ENCODE peak calls at places on chromosomes 11 and 22, in six cellular contexts. One of them, this sample, is unnamed.

GRCh38 chr22:42990131-42990838 is 24.7 kb downstream of the PACSIN2 start:
- DNase-seq in activated gamma-delta T cell treated with Interleukin-2 at 50 U/mL for 16 hours: no peak
- DNase-seq in nephron progenitor cell: no peak
- DNase-seq in HFFc6: peak; percentile 92
- DNase-seq in mesenchymal stem cell: peak; percentile 86
- DNase-seq in stimulated activated CD4-positive, alpha-beta T cell treated with anti-CD3 and anti-CD28 coated beads, Interleukin-12 subunit alpha, Interleukin-12 subunit beta, amount 100 ng/mL, for 48 hours: no peak
- DNase-seq in this sample: no peak

GRCh38 chr22:50010676-50011446 is 1.7 kb downstream of the IL17REL start:
- DNase-seq in activated gamma-delta T cell treated with Interleukin-2 at 50 U/mL for 16 hours: peak; percentile 50
- DNase-seq in nephron progenitor cell: peak; percentile 25
- DNase-seq in HFFc6: no peak
- DNase-seq in mesenchymal stem cell: no peak
- DNase-seq in stimulated activated CD4-positive, alpha-beta T cell treated with anti-CD3 and anti-CD28 coated beads, Interleukin-12 subunit alpha, Interleukin-12 subunit beta, amount 100 ng/mL, for 48 hours: no peak
- DNase-seq in this sample: no peak

GRCh38 chr11:121071456-121072236 is 29.4 kb upstream of the TECTA start:
- DNase-seq in activated gamma-delta T cell treated with Interleukin-2 at 50 U/mL for 16 hours: no peak
- DNase-seq in nephron progenitor cell: peak; percentile 5
- DNase-seq in HFFc6: no peak
- DNase-seq in mesenchymal stem cell: peak; percentile 13
- DNase-seq in stimulated activated CD4-positive, alpha-beta T cell treated with anti-CD3 and anti-CD28 coated beads, Interleukin-12 subunit alpha, Interleukin-12 subunit beta, amount 100 ng/mL, for 48 hours: no peak
- DNase-seq in this sample: no peak

GRCh38 chr22:25068701-25069100 is 116.2 kb downstream of the KIAA1671 start:
- DNase-seq in activated gamma-delta T cell treated with Interleukin-2 at 50 U/mL for 16 hours: no peak
- DNase-seq in nephron progenitor cell: no peak
- DNase-seq in HFFc6: no peak
- DNase-seq in mesenchymal stem cell: no peak
- DNase-seq in stimulated activated CD4-positive, alpha-beta T cell treated with anti-CD3 and anti-CD28 coated beads, Interleukin-12 subunit alpha, Interleukin-12 subunit beta, amount 100 ng/mL, for 48 hours: peak; percentile 52
- DNase-seq in this sample: no peak

GRCh38 chr11:57482782-57483569 is 22.6 kb downstream of the RTN4RL2 start:
- DNase-seq in activated gamma-delta T cell treated with Interleukin-2 at 50 U/mL for 16 hours: peak; percentile 44
- DNase-seq in nephron progenitor cell: peak; percentile 88
- DNase-seq in HFFc6: no peak
- DNase-seq in mesenchymal stem cell: peak; percentile 45
- DNase-seq in stimulated activated CD4-positive, alpha-beta T cell treated with anti-CD3 and anti-CD28 coated beads, Interleukin-12 subunit alpha, Interleukin-12 subunit beta, amount 100 ng/mL, for 48 hours: peak; percentile 42
- DNase-seq in this sample: peak; percentile 42

GRCh38 chr11:129681344-129682114 is 134.1 kb upstream of the TMEM45B start:
- DNase-seq in activated gamma-delta T cell treated with Interleukin-2 at 50 U/mL for 16 hours: no peak
- DNase-seq in nephron progenitor cell: no peak
- DNase-seq in HFFc6: no peak
- DNase-seq in mesenchymal stem cell: no peak
- DNase-seq in stimulated activated CD4-positive, alpha-beta T cell treated with anti-CD3 and anti-CD28 coated beads, Interleukin-12 subunit alpha, Interleukin-12 subunit beta, amount 100 ng/mL, for 48 hours: no peak
- DNase-seq in this sample: no peak

GRCh38 chr22:47591016-47591415 is 828.6 kb downstream of the TBC1D22A start:
- DNase-seq in activated gamma-delta T cell treated with Interleukin-2 at 50 U/mL for 16 hours: no peak
- DNase-seq in nephron progenitor cell: no peak
- DNase-seq in HFFc6: no peak
- DNase-seq in mesenchymal stem cell: no peak
- DNase-seq in stimulated activated CD4-positive, alpha-beta T cell treated with anti-CD3 and anti-CD28 coated beads, Interleukin-12 subunit alpha, Interleukin-12 subunit beta, amount 100 ng/mL, for 48 hours: no peak
- DNase-seq in this sample: no peak

GRCh38 chr11:13781153-13781552 is 112.7 kb downstream of the FAR1 start:
- DNase-seq in activated gamma-delta T cell treated with Interleukin-2 at 50 U/mL for 16 hours: no peak
- DNase-seq in nephron progenitor cell: no peak
- DNase-seq in HFFc6: no peak
- DNase-seq in mesenchymal stem cell: no peak
- DNase-seq in stimulated activated CD4-positive, alpha-beta T cell treated with anti-CD3 and anti-CD28 coated beads, Interleukin-12 subunit alpha, Interleukin-12 subunit beta, amount 100 ng/mL, for 48 hours: no peak
- DNase-seq in this sample: no peak

GRCh38 chr11:20530942-20531703 is 68.3 kb upstream of the SLC6A5 start:
- DNase-seq in activated gamma-delta T cell treated with Interleukin-2 at 50 U/mL for 16 hours: no peak
- DNase-seq in nephron progenitor cell: no peak
- DNase-seq in HFFc6: no peak
- DNase-seq in mesenchymal stem cell: peak; percentile 8
- DNase-seq in stimulated activated CD4-positive, alpha-beta T cell treated with anti-CD3 and anti-CD28 coated beads, Interleukin-12 subunit alpha, Interleukin-12 subunit beta, amount 100 ng/mL, for 48 hours: no peak
- DNase-seq in this sample: no peak

GRCh38 chr22:49574861-49575702 is 252.6 kb downstream of the BRD1 start:
- DNase-seq in activated gamma-delta T cell treated with Interleukin-2 at 50 U/mL for 16 hours: no peak
- DNase-seq in nephron progenitor cell: no peak
- DNase-seq in HFFc6: no peak
- DNase-seq in mesenchymal stem cell: no peak
- DNase-seq in stimulated activated CD4-positive, alpha-beta T cell treated with anti-CD3 and anti-CD28 coated beads, Interleukin-12 subunit alpha, Interleukin-12 subunit beta, amount 100 ng/mL, for 48 hours: no peak
- DNase-seq in this sample: no peak

GRCh38 chr11:33802414-33802950 is 28.2 kb upstream of the FBXO3 start:
- DNase-seq in activated gamma-delta T cell treated with Interleukin-2 at 50 U/mL for 16 hours: no peak
- DNase-seq in nephron progenitor cell: peak; percentile 71
- DNase-seq in HFFc6: peak; percentile 80
- DNase-seq in mesenchymal stem cell: peak; percentile 88
- DNase-seq in stimulated activated CD4-positive, alpha-beta T cell treated with anti-CD3 and anti-CD28 coated beads, Interleukin-12 subunit alpha, Interleukin-12 subunit beta, amount 100 ng/mL, for 48 hours: no peak
- DNase-seq in this sample: peak; percentile 46

GRCh38 chr22:31127181-31127772 is 4.5 kb downstream of the INPP5J start:
- DNase-seq in activated gamma-delta T cell treated with Interleukin-2 at 50 U/mL for 16 hours: no peak
- DNase-seq in nephron progenitor cell: no peak
- DNase-seq in HFFc6: no peak
- DNase-seq in mesenchymal stem cell: no peak
- DNase-seq in stimulated activated CD4-positive, alpha-beta T cell treated with anti-CD3 and anti-CD28 coated beads, Interleukin-12 subunit alpha, Interleukin-12 subunit beta, amount 100 ng/mL, for 48 hours: no peak
- DNase-seq in this sample: no peak

GRCh38 chr11:33457948-33458347 is 200.8 kb downstream of the HIPK3 start:
- DNase-seq in activated gamma-delta T cell treated with Interleukin-2 at 50 U/mL for 16 hours: no peak
- DNase-seq in nephron progenitor cell: no peak
- DNase-seq in HFFc6: no peak
- DNase-seq in mesenchymal stem cell: no peak
- DNase-seq in stimulated activated CD4-positive, alpha-beta T cell treated with anti-CD3 and anti-CD28 coated beads, Interleukin-12 subunit alpha, Interleukin-12 subunit beta, amount 100 ng/mL, for 48 hours: no peak
- DNase-seq in this sample: no peak

GRCh38 chr11:18775492-18776292 is 15.9 kb downstream of the PTPN5 start:
- DNase-seq in activated gamma-delta T cell treated with Interleukin-2 at 50 U/mL for 16 hours: peak; percentile 21
- DNase-seq in nephron progenitor cell: peak; percentile 88
- DNase-seq in HFFc6: peak; percentile 32
- DNase-seq in mesenchymal stem cell: peak; percentile 44
- DNase-seq in stimulated activated CD4-positive, alpha-beta T cell treated with anti-CD3 and anti-CD28 coated beads, Interleukin-12 subunit alpha, Interleukin-12 subunit beta, amount 100 ng/mL, for 48 hours: peak; percentile 48
- DNase-seq in this sample: no peak

GRCh38 chr11:111978028-111978771 is 41.1 kb downstream of the DIXDC1 start:
- DNase-seq in activated gamma-delta T cell treated with Interleukin-2 at 50 U/mL for 16 hours: no peak
- DNase-seq in nephron progenitor cell: peak; percentile 52
- DNase-seq in HFFc6: peak; percentile 74
- DNase-seq in mesenchymal stem cell: peak; percentile 83
- DNase-seq in stimulated activated CD4-positive, alpha-beta T cell treated with anti-CD3 and anti-CD28 coated beads, Interleukin-12 subunit alpha, Interleukin-12 subunit beta, amount 100 ng/mL, for 48 hours: no peak
- DNase-seq in this sample: no peak

GRCh38 chr11:83711035-83711630 is 425.0 kb upstream of the CCDC90B start:
- DNase-seq in activated gamma-delta T cell treated with Interleukin-2 at 50 U/mL for 16 hours: no peak
- DNase-seq in nephron progenitor cell: no peak
- DNase-seq in HFFc6: no peak
- DNase-seq in mesenchymal stem cell: no peak
- DNase-seq in stimulated activated CD4-positive, alpha-beta T cell treated with anti-CD3 and anti-CD28 coated beads, Interleukin-12 subunit alpha, Interleukin-12 subunit beta, amount 100 ng/mL, for 48 hours: no peak
- DNase-seq in this sample: no peak

GRCh38 chr22:29702931-29703594 is 16.7 kb upstream of the CABP7 start:
- DNase-seq in activated gamma-delta T cell treated with Interleukin-2 at 50 U/mL for 16 hours: no peak
- DNase-seq in nephron progenitor cell: no peak
- DNase-seq in HFFc6: no peak
- DNase-seq in mesenchymal stem cell: no peak
- DNase-seq in stimulated activated CD4-positive, alpha-beta T cell treated with anti-CD3 and anti-CD28 coated beads, Interleukin-12 subunit alpha, Interleukin-12 subunit beta, amount 100 ng/mL, for 48 hours: no peak
- DNase-seq in this sample: peak; percentile 16

GRCh38 chr11:67311051-67311555 is 7.8 kb downstream of the SSH3 start:
- DNase-seq in activated gamma-delta T cell treated with Interleukin-2 at 50 U/mL for 16 hours: no peak
- DNase-seq in nephron progenitor cell: no peak
- DNase-seq in HFFc6: no peak
- DNase-seq in mesenchymal stem cell: no peak
- DNase-seq in stimulated activated CD4-positive, alpha-beta T cell treated with anti-CD3 and anti-CD28 coated beads, Interleukin-12 subunit alpha, Interleukin-12 subunit beta, amount 100 ng/mL, for 48 hours: no peak
- DNase-seq in this sample: no peak

GRCh38 chr11:75536786-75537629 is 11.3 kb upstream of the GDPD5 start:
- DNase-seq in activated gamma-delta T cell treated with Interleukin-2 at 50 U/mL for 16 hours: peak; percentile 49
- DNase-seq in nephron progenitor cell: no peak
- DNase-seq in HFFc6: no peak
- DNase-seq in mesenchymal stem cell: no peak
- DNase-seq in stimulated activated CD4-positive, alpha-beta T cell treated with anti-CD3 and anti-CD28 coated beads, Interleukin-12 subunit alpha, Interleukin-12 subunit beta, amount 100 ng/mL, for 48 hours: peak; percentile 36
- DNase-seq in this sample: no peak

GRCh38 chr22:27317961-27318360 is 483.6 kb downstream of the MN1 start:
- DNase-seq in activated gamma-delta T cell treated with Interleukin-2 at 50 U/mL for 16 hours: no peak
- DNase-seq in nephron progenitor cell: no peak
- DNase-seq in HFFc6: no peak
- DNase-seq in mesenchymal stem cell: peak; percentile 72
- DNase-seq in stimulated activated CD4-positive, alpha-beta T cell treated with anti-CD3 and anti-CD28 coated beads, Interleukin-12 subunit alpha, Interleukin-12 subunit beta, amount 100 ng/mL, for 48 hours: no peak
- DNase-seq in this sample: no peak

GRCh38 chr11:94866936-94867795 is 99.0 kb downstream of the AMOTL1 start:
- DNase-seq in activated gamma-delta T cell treated with Interleukin-2 at 50 U/mL for 16 hours: no peak
- DNase-seq in nephron progenitor cell: no peak
- DNase-seq in HFFc6: no peak
- DNase-seq in mesenchymal stem cell: no peak
- DNase-seq in stimulated activated CD4-positive, alpha-beta T cell treated with anti-CD3 and anti-CD28 coated beads, Interleukin-12 subunit alpha, Interleukin-12 subunit beta, amount 100 ng/mL, for 48 hours: no peak
- DNase-seq in this sample: no peak

GRCh38 chr11:44971185-44971584 is 20.5 kb upstream of the TP53I11 start:
- DNase-seq in activated gamma-delta T cell treated with Interleukin-2 at 50 U/mL for 16 hours: no peak
- DNase-seq in nephron progenitor cell: no peak
- DNase-seq in HFFc6: no peak
- DNase-seq in mesenchymal stem cell: no peak
- DNase-seq in stimulated activated CD4-positive, alpha-beta T cell treated with anti-CD3 and anti-CD28 coated beads, Interleukin-12 subunit alpha, Interleukin-12 subunit beta, amount 100 ng/mL, for 48 hours: no peak
- DNase-seq in this sample: no peak

GRCh38 chr11:27012254-27012921 is 18.5 kb downstream of the FIBIN start:
- DNase-seq in activated gamma-delta T cell treated with Interleukin-2 at 50 U/mL for 16 hours: no peak
- DNase-seq in nephron progenitor cell: no peak
- DNase-seq in HFFc6: peak; percentile 34
- DNase-seq in mesenchymal stem cell: peak; percentile 88
- DNase-seq in stimulated activated CD4-positive, alpha-beta T cell treated with anti-CD3 and anti-CD28 coated beads, Interleukin-12 subunit alpha, Interleukin-12 subunit beta, amount 100 ng/mL, for 48 hours: no peak
- DNase-seq in this sample: peak; percentile 35

GRCh38 chr11:69492201-69492991 is 10.9 kb downstream of the LINC01488 start:
- DNase-seq in activated gamma-delta T cell treated with Interleukin-2 at 50 U/mL for 16 hours: no peak
- DNase-seq in nephron progenitor cell: no peak
- DNase-seq in HFFc6: no peak
- DNase-seq in mesenchymal stem cell: peak; percentile 38
- DNase-seq in stimulated activated CD4-positive, alpha-beta T cell treated with anti-CD3 and anti-CD28 coated beads, Interleukin-12 subunit alpha, Interleukin-12 subunit beta, amount 100 ng/mL, for 48 hours: no peak
- DNase-seq in this sample: no peak

GRCh38 chr11:102026217-102026616 is 21.0 kb upstream of the CFAP300 start:
- DNase-seq in activated gamma-delta T cell treated with Interleukin-2 at 50 U/mL for 16 hours: no peak
- DNase-seq in nephron progenitor cell: no peak
- DNase-seq in HFFc6: no peak
- DNase-seq in mesenchymal stem cell: peak; percentile 33
- DNase-seq in stimulated activated CD4-positive, alpha-beta T cell treated with anti-CD3 and anti-CD28 coated beads, Interleukin-12 subunit alpha, Interleukin-12 subunit beta, amount 100 ng/mL, for 48 hours: no peak
- DNase-seq in this sample: no peak

GRCh38 chr22:33299245-33299956 is 241.2 kb upstream of the SYN3 start:
- DNase-seq in activated gamma-delta T cell treated with Interleukin-2 at 50 U/mL for 16 hours: no peak
- DNase-seq in nephron progenitor cell: peak; percentile 36
- DNase-seq in HFFc6: no peak
- DNase-seq in mesenchymal stem cell: no peak
- DNase-seq in stimulated activated CD4-positive, alpha-beta T cell treated with anti-CD3 and anti-CD28 coated beads, Interleukin-12 subunit alpha, Interleukin-12 subunit beta, amount 100 ng/mL, for 48 hours: no peak
- DNase-seq in this sample: no peak

This sample was measured in DMS 273 treated with DMSO at 0.1 percent for 48 hours.